ENCODE peak calls at places on chromosomes 1 and 21, in five cellular contexts. One of them, this sample, is unnamed.

GRCh38 chr1:2050793-2051682 is 827 bp downstream of the PRKCZ start:
- DNase-seq in SK-N-SH: no peak
- DNase-seq in K562: no peak
- DNase-seq in HepG2: no peak
- DNase-seq in HEK293T: no peak
- DNase-seq in this sample: no peak

GRCh38 chr1:201828820-201829774 is at the start of gene IPO9:
- DNase-seq in HEK293T: peak; percentile 100
- DNase-seq in SK-N-SH: peak; percentile 99
- DNase-seq in HepG2: peak; percentile 86
- DNase-seq in K562: peak; percentile 99
- DNase-seq in this sample: peak; percentile 76

GRCh38 chr21:25636727-25637126 is 2.3 kb upstream of the JAM2 start:
- DNase-seq in SK-N-SH: no peak
- DNase-seq in HEK293T: no peak
- DNase-seq in HepG2: no peak
- DNase-seq in K562: no peak
- DNase-seq in this sample: no peak

GRCh38 chr1:21168444-21168843 is 8.3 kb downstream of the EIF4G3 start:
- DNase-seq in HepG2: no peak
- DNase-seq in K562: no peak
- DNase-seq in HEK293T: no peak
- DNase-seq in SK-N-SH: no peak
- DNase-seq in this sample: no peak

GRCh38 chr21:43911935-43912487 is 47.0 kb downstream of the AGPAT3 start:
- DNase-seq in HEK293T: no peak
- DNase-seq in SK-N-SH: no peak
- DNase-seq in HepG2: no peak
- DNase-seq in K562: no peak
- DNase-seq in this sample: no peak

GRCh38 chr1:92804721-92805169 is 19.8 kb upstream of the EVI5 start:
- DNase-seq in SK-N-SH: no peak
- DNase-seq in HepG2: peak; percentile 41
- DNase-seq in HEK293T: peak; percentile 81
- DNase-seq in K562: peak; percentile 61
- DNase-seq in this sample: no peak

GRCh38 chr1:185804608-185805007 is 70.4 kb downstream of the HMCN1 start:
- DNase-seq in K562: no peak
- DNase-seq in HEK293T: no peak
- DNase-seq in HepG2: no peak
- DNase-seq in SK-N-SH: no peak
- DNase-seq in this sample: no peak

GRCh38 chr1:206493279-206493678 is 14.1 kb upstream of the RASSF5 start:
- DNase-seq in SK-N-SH: no peak
- DNase-seq in HEK293T: no peak
- DNase-seq in HepG2: no peak
- DNase-seq in K562: no peak
- DNase-seq in this sample: no peak

GRCh38 chr1:180935326-180936109 is 22.8 kb downstream of the KIAA1614 start:
- DNase-seq in HepG2: peak; percentile 67
- DNase-seq in SK-N-SH: no peak
- DNase-seq in HEK293T: no peak
- DNase-seq in K562: peak; percentile 43
- DNase-seq in this sample: no peak

GRCh38 chr1:31227891-31228290 is 11.8 kb downstream of the NKAIN1 start:
- DNase-seq in HEK293T: no peak
- DNase-seq in SK-N-SH: peak; percentile 79
- DNase-seq in K562: no peak
- DNase-seq in HepG2: no peak
- DNase-seq in this sample: no peak

DNA sequence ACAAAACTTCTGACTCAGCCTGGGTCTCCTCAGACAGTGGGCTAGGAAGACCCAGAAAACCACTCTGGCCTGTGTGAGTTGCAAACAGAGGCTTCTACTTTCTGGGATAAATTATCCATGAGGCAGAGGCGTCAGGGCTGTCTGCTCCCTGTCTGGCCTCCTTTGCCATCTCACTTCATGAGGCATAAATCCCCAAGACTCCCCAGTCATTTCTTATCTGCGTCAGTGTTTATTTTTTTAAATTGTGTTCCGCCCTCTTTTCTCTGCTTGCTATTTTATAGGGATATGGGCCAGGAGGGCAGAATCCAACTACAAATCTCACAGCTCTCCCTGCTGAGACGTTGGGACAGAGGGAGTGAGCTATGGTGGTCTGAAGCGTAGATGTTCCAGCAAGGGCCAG is 80.7 kb upstream of the TRABD2B start:
- DNase-seq in HEK293T: peak; percentile 41
- DNase-seq in SK-N-SH: no peak
- DNase-seq in HepG2: no peak
- DNase-seq in K562: no peak
- DNase-seq in this sample: no peak
- TF ChIP-seq FOXM1 in HEK293T: no peak
- TF ChIP-seq FOXM1 in SK-N-SH: no peak
- TF ChIP-seq FOXM1 in HepG2: no peak
- TF ChIP-seq FOXM1 in K562: no peak
- TF ChIP-seq FOXM1 in this sample: no peak

DNA sequence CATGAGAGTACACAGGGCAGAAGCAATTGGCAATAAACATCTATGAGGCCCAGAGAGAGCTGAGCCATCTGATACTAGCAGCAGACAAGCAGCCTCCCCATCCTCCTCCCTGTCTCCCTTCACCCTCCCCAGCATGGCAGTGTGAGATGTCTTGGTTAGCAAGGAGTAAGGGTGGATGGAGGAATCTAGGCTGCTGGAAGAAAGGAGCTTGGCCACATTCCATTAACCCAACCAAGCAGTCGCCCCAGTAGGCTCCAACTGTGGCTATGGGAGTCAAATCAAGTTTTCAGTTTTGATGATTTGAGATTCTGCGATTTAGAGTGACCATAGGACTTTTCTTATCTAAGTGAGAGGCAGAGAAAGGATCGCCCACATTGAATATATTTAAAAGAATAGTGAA is 12.9 kb upstream of the RUNX1 start:
- DNase-seq in HepG2: no peak
- DNase-seq in K562: no peak
- DNase-seq in SK-N-SH: no peak
- DNase-seq in HEK293T: no peak
- DNase-seq in this sample: no peak
- TF ChIP-seq FOXM1 in HepG2: no peak
- TF ChIP-seq FOXM1 in K562: no peak
- TF ChIP-seq FOXM1 in SK-N-SH: no peak
- TF ChIP-seq FOXM1 in HEK293T: no peak
- TF ChIP-seq FOXM1 in this sample: no peak

GRCh38 chr21:36923270-36923669 is 43.2 kb downstream of the HLCS start:
- DNase-seq in K562: no peak
- DNase-seq in HepG2: no peak
- DNase-seq in SK-N-SH: peak; percentile 54
- DNase-seq in HEK293T: no peak
- DNase-seq in this sample: no peak
- TF ChIP-seq FOXM1 in K562: no peak
- TF ChIP-seq FOXM1 in HepG2: no peak
- TF ChIP-seq FOXM1 in SK-N-SH: no peak
- TF ChIP-seq FOXM1 in HEK293T: no peak
- TF ChIP-seq FOXM1 in this sample: no peak

GRCh38 chr1:20028726-20029125 is 41.3 kb upstream of the PLA2G5 start:
- DNase-seq in K562: no peak
- DNase-seq in HepG2: no peak
- DNase-seq in SK-N-SH: no peak
- DNase-seq in HEK293T: no peak
- DNase-seq in this sample: no peak
- TF ChIP-seq FOXM1 in K562: no peak
- TF ChIP-seq FOXM1 in HepG2: no peak
- TF ChIP-seq FOXM1 in SK-N-SH: no peak
- TF ChIP-seq FOXM1 in HEK293T: no peak
- TF ChIP-seq FOXM1 in this sample: no peak

GRCh38 chr1:30064547-30064946 is 658.8 kb downstream of the MATN1 start:
- DNase-seq in HEK293T: no peak
- DNase-seq in K562: no peak
- DNase-seq in HepG2: no peak
- DNase-seq in SK-N-SH: no peak
- DNase-seq in this sample: no peak

GRCh38 chr1:30058966-30059365 is 664.4 kb downstream of the MATN1 start:
- DNase-seq in K562: no peak
- DNase-seq in HepG2: no peak
- DNase-seq in HEK293T: peak; percentile 34
- DNase-seq in SK-N-SH: no peak
- DNase-seq in this sample: no peak

GRCh38 chr1:30060738-30061137 is 662.6 kb downstream of the MATN1 start:
- DNase-seq in HEK293T: no peak
- DNase-seq in K562: no peak
- DNase-seq in HepG2: no peak
- DNase-seq in SK-N-SH: no peak
- DNase-seq in this sample: no peak

GRCh38 chr1:30061292-30062204 is 661.8 kb downstream of the MATN1 start:
- DNase-seq in K562: no peak
- DNase-seq in HEK293T: no peak
- DNase-seq in SK-N-SH: no peak
- DNase-seq in HepG2: no peak
- DNase-seq in this sample: no peak

DNA sequence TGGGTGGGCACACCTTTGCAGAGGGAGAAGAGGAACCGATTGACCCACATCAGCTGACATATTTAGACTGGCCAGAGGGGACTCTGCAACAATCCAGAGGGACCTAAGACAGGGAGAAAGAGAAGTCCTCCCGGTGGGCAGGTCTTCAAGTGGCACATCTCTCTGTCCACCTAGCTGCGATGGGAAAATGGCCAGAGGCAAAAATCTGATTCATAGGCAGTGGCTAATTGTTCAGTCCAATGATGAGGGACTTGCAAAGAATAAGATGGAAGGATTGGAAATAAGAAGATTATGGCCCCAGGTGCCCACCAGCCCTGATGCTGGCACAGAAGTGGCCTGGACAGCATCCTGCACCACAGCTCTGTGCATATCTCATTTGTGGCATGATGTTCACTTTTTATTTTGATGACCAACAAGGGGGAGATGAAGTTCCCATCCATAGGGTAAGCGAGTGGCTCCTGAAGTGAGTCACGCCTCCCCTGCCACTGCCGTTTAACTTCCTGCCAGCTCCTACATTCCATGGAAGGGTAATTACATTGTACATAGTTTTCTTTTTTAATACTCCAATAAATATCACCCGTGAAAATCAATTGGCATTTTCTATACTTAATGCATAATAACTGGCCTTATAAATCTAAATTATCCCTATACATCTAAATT is 659.6 kb downstream of the MATN1 start:
- DNase-seq in HEK293T: no peak
- DNase-seq in HepG2: no peak
- DNase-seq in SK-N-SH: no peak
- DNase-seq in K562: no peak
- DNase-seq in this sample: no peak
- TF ChIP-seq FOXM1 in HEK293T: no peak
- TF ChIP-seq FOXM1 in HepG2: no peak
- TF ChIP-seq FOXM1 in SK-N-SH: no peak
- TF ChIP-seq FOXM1 in K562: no peak
- TF ChIP-seq FOXM1 in this sample: no peak

DNA sequence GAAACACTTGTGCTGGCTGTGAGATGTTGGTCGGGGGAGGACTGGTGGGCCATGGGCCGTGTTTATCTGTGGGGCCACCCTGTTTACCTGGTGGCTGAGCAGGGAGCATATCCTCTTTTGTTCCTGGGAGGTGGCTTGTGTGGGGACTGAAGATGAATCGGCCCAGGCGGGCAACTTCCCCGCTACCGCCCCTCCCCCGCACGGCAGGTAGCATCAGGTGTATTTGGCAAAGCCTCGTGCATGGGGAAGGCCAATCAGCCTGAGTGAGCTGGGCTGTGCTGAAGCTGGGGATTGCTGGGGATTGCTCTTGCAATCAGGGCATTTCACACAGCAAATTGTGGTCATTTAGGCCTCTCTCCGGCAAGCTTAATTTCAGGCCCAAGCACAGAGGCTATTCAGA is 197.6 kb upstream of the POU3F1 start:
- DNase-seq in HepG2: no peak
- DNase-seq in SK-N-SH: no peak
- DNase-seq in K562: no peak
- DNase-seq in HEK293T: no peak
- DNase-seq in this sample: no peak
- TF ChIP-seq FOXM1 in HepG2: no peak
- TF ChIP-seq FOXM1 in SK-N-SH: no peak
- TF ChIP-seq FOXM1 in K562: no peak
- TF ChIP-seq FOXM1 in HEK293T: no peak
- TF ChIP-seq FOXM1 in this sample: no peak